ENCODE peak calls at places on chromosomes 11 and 22, in nine cellular contexts. Y is uterus; D is CD8-positive, alpha-beta T cell; V is vagina; M is thoracic aorta; H is GM12878; K is Panc1; Z is CD4-positive, alpha-beta memory T cell; F is GM23248. R is an unnamed sample.

GRCh38 chr22:35648066-35649025 is at the start of gene APOL6:
- DNase-seq in Z (peak; percentile 82), H (peak; percentile 65), M (no peak), V (no peak), Y (peak; percentile 56), K (no peak), F (peak; percentile 85), D (peak; percentile 29), R (peak; percentile 94)

GRCh38 chr11:65083134-65083833 is 556 bp downstream of the CDCA5 start:
- DNase-seq in M (no peak), Y (no peak), V (no peak), H (no peak), K (no peak), Z (no peak), D (no peak), F (peak; percentile 30), R (no peak)

GRCh38 chr11:60288531-60288930 is 8.1 kb downstream of the MS4A4A start:
- DNase-seq in Y (no peak), M (no peak), K (no peak), D (no peak), Z (no peak), H (no peak), V (no peak), F (no peak), R (no peak)

GRCh38 chr11:74100735-74101134 is 70.1 kb downstream of the C2CD3 start:
- DNase-seq in H (no peak), F (no peak), M (no peak), Y (no peak), K (no peak), D (no peak), V (no peak), Z (no peak), R (no peak)

GRCh38 chr11:129639300-129639699 is 176.3 kb upstream of the TMEM45B start:
- DNase-seq in K (peak; percentile 93), Y (no peak), Z (no peak), H (no peak), M (no peak), D (no peak), F (peak; percentile 97), V (no peak), R (no peak)

GRCh38 chr11:102120006-102120405 is 9.8 kb downstream of the YAP1 start:
- DNase-seq in Y (no peak), F (peak; percentile 69), M (no peak), K (no peak), D (no peak), V (no peak), H (no peak), Z (no peak), R (no peak)

GRCh38 chr11:128924618-128925017 is 18.1 kb downstream of the TP53AIP1 start:
- DNase-seq in Z (no peak), D (no peak), F (no peak), K (no peak), V (no peak), H (no peak), M (no peak), Y (no peak), R (no peak)

GRCh38 chr22:34973926-34974325 is 92.0 kb upstream of the ISX start:
- DNase-seq in M (no peak), Z (no peak), D (no peak), K (no peak), H (no peak), V (no peak), F (no peak), Y (no peak), R (no peak)

GRCh38 chr11:68843703-68844312 is 2.1 kb upstream of the CPT1A start:
- DNase-seq in V (no peak), H (no peak), Y (peak; percentile 42), K (no peak), F (no peak), M (no peak), Z (peak; percentile 67), D (peak; percentile 71), R (peak; percentile 63)

GRCh38 chr11:5938603-5938965 is 3.5 kb upstream of the OR56A3 start:
- DNase-seq in Y (no peak), Z (no peak), M (no peak), H (no peak), D (no peak), F (no peak), K (no peak), V (no peak), R (no peak)

GRCh38 chr11:73140213-73141030 is 1.7 kb downstream of the FCHSD2 start:
- DNase-seq in V (no peak), K (no peak), Y (peak; percentile 30), F (peak; percentile 63), Z (peak; percentile 10), M (no peak), D (no peak), H (no peak), R (peak; percentile 53)

GRCh38 chr22:39514373-39514973 is 5.9 kb upstream of the ATF4 start:
- DNase-seq in Z (no peak), H (no peak), M (no peak), K (no peak), Y (peak; percentile 50), D (no peak), F (peak; percentile 63), V (no peak), R (no peak)

GRCh38 chr11:126637800-126638175 is 282.3 kb downstream of the ST3GAL4 start:
- DNase-seq in K (no peak), D (no peak), H (no peak), M (no peak), F (peak; percentile 93), V (no peak), Z (no peak), Y (no peak), R (no peak)

GRCh38 chr11:14973621-14974020 is 1.5 kb upstream of the CALCA start:
- DNase-seq in D (peak; percentile 9), H (no peak), V (no peak), Z (peak; percentile 26), M (no peak), Y (no peak), K (no peak), F (peak; percentile 47), R (no peak)

GRCh38 chr11:118640332-118641154 is 33.1 kb downstream of the PHLDB1 start:
- DNase-seq in Y (no peak), H (no peak), Z (no peak), D (no peak), F (no peak), V (no peak), K (no peak), M (no peak), R (no peak)

DNA sequence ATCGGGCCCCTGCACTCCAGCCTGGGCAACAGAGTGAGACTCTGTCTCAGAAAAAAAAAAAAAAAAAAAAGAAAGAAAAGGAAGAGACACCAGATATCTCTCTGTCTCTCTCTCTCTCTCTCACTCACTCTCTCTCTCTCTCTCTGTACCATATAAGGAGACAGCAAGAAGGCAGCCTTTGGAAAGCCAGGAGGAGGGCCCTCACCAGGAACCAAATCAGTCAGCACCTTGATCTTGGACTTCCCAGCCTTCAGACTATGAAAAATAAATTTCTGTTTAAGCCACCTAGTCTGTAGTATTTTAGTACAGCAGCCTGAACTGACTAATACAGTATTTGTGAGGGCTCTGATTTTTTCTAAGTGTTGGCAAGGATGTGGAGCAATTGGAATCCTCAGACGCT is 13.6 kb upstream of the ALDH3B2 start:
- DNase-seq in H (no peak), D (no peak), F (no peak), Z (no peak), Y (no peak), K (no peak), V (no peak), M (no peak), R (no peak)
- H3K27me3 ChIP-seq in H (no peaks in the 10 kb centered on the region), D (no peaks in the 10 kb centered on the region), F (peaks cover 66% of the 10 kb centered on the region), Z (no peaks in the 10 kb centered on the region), Y (no peaks in the 10 kb centered on the region), K (peaks cover 12% of the 10 kb centered on the region), V (no peaks in the 10 kb centered on the region), M (no peaks in the 10 kb centered on the region), R (peaks cover 13% of the 10 kb centered on the region)

GRCh38 chr11:46295312-46295995 is 18.0 kb downstream of the CREB3L1 start:
- DNase-seq in Y (peak; percentile 78), M (no peak), F (peak; percentile 93), H (no peak), K (no peak), Z (peak; percentile 75), V (no peak), D (peak; percentile 65), R (peak; percentile 68)

GRCh38 chr11:46293616-46294015 is 16.2 kb downstream of the CREB3L1 start:
- DNase-seq in V (no peak), Y (no peak), F (peak; percentile 99), H (no peak), D (no peak), M (no peak), K (no peak), Z (no peak), R (no peak)

GRCh38 chr11:46293066-46293465 is 15.6 kb downstream of the CREB3L1 start:
- DNase-seq in Y (no peak), K (no peak), H (no peak), M (no peak), Z (no peak), D (no peak), F (no peak), V (no peak), R (no peak)

GRCh38 chr11:46295996-46296519 is 18.6 kb downstream of the CREB3L1 start:
- DNase-seq in Z (no peak), H (no peak), D (no peak), Y (no peak), K (no peak), F (peak; percentile 46), M (no peak), V (no peak), R (no peak)

GRCh38 chr11:46294365-46295309 is 17.2 kb downstream of the CREB3L1 start:
- DNase-seq in H (no peak), M (no peak), F (peak; percentile 95), K (no peak), Y (peak; percentile 59), V (no peak), D (no peak), Z (no peak), R (no peak)
- H3K27ac ChIP-seq in H (no peak overlapping the region), M (no peak overlapping the region), F (peak overlapping the region; percentile 99), K (no peak overlapping the region), Y (peak overlapping the region; percentile 81), V (peak overlapping the region; percentile 89), D (no peak overlapping the region), Z (no peak overlapping the region), R (no peak overlapping the region)

DNA sequence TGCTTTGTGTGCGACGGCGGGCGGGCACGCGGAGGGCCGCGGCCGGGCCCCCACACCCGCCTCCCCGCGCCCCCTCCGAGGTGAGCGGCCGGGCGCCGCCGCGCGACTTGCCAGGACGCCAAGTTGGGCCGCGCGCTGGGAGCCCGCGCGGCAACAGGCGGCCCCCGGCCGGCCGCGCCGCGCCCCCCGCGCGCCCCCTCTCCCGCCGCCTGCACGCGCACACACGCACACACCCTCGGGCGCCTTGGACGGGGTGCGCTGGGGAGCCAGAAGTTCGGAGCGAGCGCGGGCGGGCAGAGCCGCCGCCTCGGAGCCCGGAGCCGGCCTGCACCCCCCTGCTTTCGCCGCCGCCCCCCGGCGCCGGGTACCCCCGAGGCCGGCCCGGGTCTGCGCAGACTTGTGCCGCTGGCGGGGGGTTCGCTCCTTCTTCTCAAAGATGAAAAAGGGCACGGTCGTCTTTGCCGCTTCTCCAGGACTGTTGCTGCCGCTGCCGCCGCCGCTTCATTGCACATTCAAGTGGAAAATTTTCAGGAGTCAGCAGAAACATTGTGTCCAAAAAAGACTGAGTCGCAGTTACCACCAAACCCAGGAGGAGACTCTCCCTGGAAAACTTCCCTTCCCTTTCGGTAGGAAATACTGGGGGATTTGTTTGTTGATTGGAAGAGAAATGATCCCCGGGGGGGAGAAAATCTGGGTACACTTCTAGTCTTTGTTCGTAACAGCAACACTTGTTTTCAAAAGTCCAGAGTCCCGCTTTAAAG is 895 bp downstream of the TEAD1 start:
- DNase-seq in D (no peak), K (no peak), F (peak; percentile 70), V (no peak), Y (peak; percentile 57), H (no peak), Z (peak; percentile 16), M (no peak), R (no peak)
- H3K27me3 ChIP-seq in D (peaks cover 43% of the 10 kb centered on the region), K (no peaks in the 10 kb centered on the region), F (no peaks in the 10 kb centered on the region), V (no peaks in the 10 kb centered on the region), Y (no peaks in the 10 kb centered on the region), H (peaks cover 12% of the 10 kb centered on the region), Z (peaks cover 14% of the 10 kb centered on the region), M (no peaks in the 10 kb centered on the region), R (peaks cover 59% of the 10 kb centered on the region)

GRCh38 chr22:20180640-20181039 is 29.8 kb upstream of the CCDC188 start:
- DNase-seq in Y (no peak), V (no peak), M (no peak), D (no peak), F (no peak), K (no peak), Z (no peak), H (no peak), R (no peak)
- H3K27ac ChIP-seq in Y (no peak overlapping the region), V (no peak overlapping the region), M (no peak overlapping the region), D (no peak overlapping the region), F (no peak overlapping the region), K (no peak overlapping the region), Z (no peak overlapping the region), H (no peak overlapping the region), R (no peak overlapping the region)

R was measured in CD4-positive, CD25-positive, alpha-beta regulatory T cell.